ENCODE peak calls at places on chromosome 17, in nine cellular contexts. F is A549, G is esophagus squamous epithelium, X is IMR-90, T is prostate gland, N is heart left ventricle, M is tibial nerve, E is testis, I is HCT116. U is an unnamed sample. For H3K4me1, the result is how much of the 10 kb centered on the place peaks cover.

GRCh38 chr17:64147110-64148016 is 17.4 kb upstream of the ERN1 start:
- DNase-seq in T (no peak), E (no peak), X (no peak), G (no peak), I (no peak), F (peak), N (no peak), M (no peak), U (no peak)

GRCh38 chr17:40648326-40648968 is 829 bp upstream of the SMARCE1 start:
- DNase-seq in G (no peak), T (peak), E (peak), M (no peak), F (no peak), I (no peak), X (peak), N (no peak), U (no peak)

GRCh38 chr17:50653738-50654137 is 19.1 kb downstream of the ABCC3 start:
- DNase-seq in T (no peak), I (no peak), G (no peak), F (peak), M (no peak), X (no peak), N (no peak), E (no peak), U (no peak)

GRCh38 chr17:19000531-19001011 is 4.0 kb downstream of the FAM83G start:
- DNase-seq in M (no peak), E (no peak), T (no peak), N (no peak), I (no peak), X (peak), F (peak), G (no peak), U (no peak)

GRCh38 chr17:58728831-58729230 is 26.8 kb upstream of the PPM1E start:
- DNase-seq in M (no peak), T (no peak), E (no peak), N (no peak), G (no peak), X (peak), I (no peak), F (no peak), U (no peak)

GRCh38 chr17:49197346-49197998 is 12.9 kb downstream of the GNGT2 start:
- DNase-seq in E (no peak), T (no peak), I (no peak), N (no peak), X (no peak), M (no peak), G (no peak), F (peak), U (no peak)

GRCh38 chr17:56023851-56024250 is 129.4 kb upstream of the ANKFN1 start:
- DNase-seq in E (no peak), N (no peak), M (no peak), X (no peak), F (no peak), T (no peak), I (no peak), G (no peak), U (no peak)

GRCh38 chr17:55304171-55304859 is 39.6 kb downstream of the HLF start:
- DNase-seq in E (no peak), G (no peak), T (no peak), N (no peak), F (no peak), X (no peak), M (no peak), I (no peak), U (no peak)

GRCh38 chr17:39598635-39599005 is 9.1 kb downstream of the NEUROD2 start:
- DNase-seq in N (no peak), T (no peak), E (no peak), I (no peak), F (no peak), M (no peak), X (no peak), G (no peak), U (no peak)

GRCh38 chr17:10337976-10338375 is 34.8 kb downstream of the MYH13 start:
- DNase-seq in E (no peak), M (no peak), I (no peak), X (peak), T (no peak), G (no peak), N (no peak), F (no peak), U (no peak)

GRCh38 chr17:29617481-29618271 is 5.0 kb downstream of the CORO6 start:
- DNase-seq in E (peak), M (peak), I (peak), F (peak), N (peak), X (peak), G (no peak), T (peak), U (peak)

GRCh38 chr17:68519911-68520310 is 7.7 kb downstream of the PRKAR1A start:
- DNase-seq in N (peak), E (no peak), F (no peak), I (no peak), M (no peak), T (no peak), G (no peak), X (no peak), U (peak)

GRCh38 chr17:50090971-50091950 is 3.9 kb upstream of the PDK2 start:
- DNase-seq in N (no peak), E (no peak), F (no peak), I (no peak), M (no peak), G (no peak), X (no peak), T (no peak), U (no peak)

GRCh38 chr17:2050246-2050866 is 4.5 kb upstream of the HIC1 start:
- DNase-seq in F (peak), X (peak), T (peak), I (peak), N (peak), M (no peak), G (no peak), E (peak), U (peak)

GRCh38 chr17:82435601-82436583 is 14.7 kb downstream of the CYBC1 start:
- DNase-seq in G (no peak), M (no peak), E (no peak), T (no peak), X (no peak), F (no peak), N (no peak), I (no peak), U (no peak)

GRCh38 chr17:78999056-78999768 is 10.4 kb downstream of the CANT1 start:
- DNase-seq in E (peak), F (no peak), G (no peak), N (peak), T (no peak), I (no peak), M (no peak), X (no peak), U (peak)

GRCh38 chr17:19021622-19022083 is 17.1 kb upstream of the FAM83G start:
- DNase-seq in G (no peak), E (peak), F (no peak), N (peak), T (no peak), X (no peak), M (no peak), I (no peak), U (no peak)

GRCh38 chr17:65154770-65155589 is 17.8 kb downstream of the RGS9 start:
- DNase-seq in M (no peak), N (no peak), G (no peak), T (no peak), E (no peak), X (peak), I (no peak), F (peak), U (no peak)

GRCh38 chr17:72600934-72601333 is 480.1 kb downstream of the SOX9 start:
- DNase-seq in T (no peak), M (no peak), X (peak), I (no peak), G (no peak), N (no peak), E (no peak), F (peak), U (no peak)

GRCh38 chr17:36859003-36859300 is 78.3 kb upstream of the LHX1 start:
- DNase-seq in N (no peak), X (no peak), G (no peak), T (no peak), F (no peak), M (no peak), E (no peak), I (no peak), U (no peak)

GRCh38 chr17:59763861-59764260 is 56.4 kb downstream of the VMP1 start:
- DNase-seq in X (peak), E (no peak), I (no peak), F (peak), M (no peak), G (no peak), T (no peak), N (no peak), U (no peak)

GRCh38 chr17:77286391-77286640 is 145.5 kb downstream of the SEC14L1 start:
- DNase-seq in F (no peak), M (no peak), N (no peak), T (no peak), E (no peak), I (no peak), X (no peak), G (no peak), U (no peak)

GRCh38 chr17:77287432-77288068 is 146.8 kb downstream of the SEC14L1 start:
- DNase-seq in X (peak), G (no peak), I (peak), M (no peak), N (peak), T (peak), E (no peak), F (peak), U (peak)

GRCh38 chr17:77286641-77287431 is 146.1 kb downstream of the SEC14L1 start:
- DNase-seq in X (peak), I (peak), G (no peak), N (peak), T (peak), M (no peak), F (peak), E (no peak), U (peak)

GRCh38 chr17:77284023-77284617 is 143.4 kb downstream of the SEC14L1 start:
- DNase-seq in F (no peak), X (no peak), E (no peak), N (no peak), G (no peak), T (no peak), I (no peak), M (no peak), U (no peak)

GRCh38 chr17:77285594-77286390 is 145.0 kb downstream of the SEC14L1 start:
- DNase-seq in N (peak), F (peak), G (no peak), I (no peak), X (peak), E (no peak), T (peak), M (no peak), U (peak)
- H3K27ac ChIP-seq in N (peak), F (peak), G (peak), I (peak), X (peak), E (no peak), T (peak), M (peak), U (peak)

GRCh38 chr17:57462007-57462579 is 205.8 kb downstream of the MSI2 start:
- DNase-seq in G (no peak), M (no peak), F (no peak), E (no peak), I (no peak), T (no peak), N (no peak), X (no peak), U (no peak)
- H3K4me1 ChIP-seq in G (under half), M (under half), F (half or more), E (under half), I (under half), T (under half), N (under half), X (under half), U (half or more)

DNA sequence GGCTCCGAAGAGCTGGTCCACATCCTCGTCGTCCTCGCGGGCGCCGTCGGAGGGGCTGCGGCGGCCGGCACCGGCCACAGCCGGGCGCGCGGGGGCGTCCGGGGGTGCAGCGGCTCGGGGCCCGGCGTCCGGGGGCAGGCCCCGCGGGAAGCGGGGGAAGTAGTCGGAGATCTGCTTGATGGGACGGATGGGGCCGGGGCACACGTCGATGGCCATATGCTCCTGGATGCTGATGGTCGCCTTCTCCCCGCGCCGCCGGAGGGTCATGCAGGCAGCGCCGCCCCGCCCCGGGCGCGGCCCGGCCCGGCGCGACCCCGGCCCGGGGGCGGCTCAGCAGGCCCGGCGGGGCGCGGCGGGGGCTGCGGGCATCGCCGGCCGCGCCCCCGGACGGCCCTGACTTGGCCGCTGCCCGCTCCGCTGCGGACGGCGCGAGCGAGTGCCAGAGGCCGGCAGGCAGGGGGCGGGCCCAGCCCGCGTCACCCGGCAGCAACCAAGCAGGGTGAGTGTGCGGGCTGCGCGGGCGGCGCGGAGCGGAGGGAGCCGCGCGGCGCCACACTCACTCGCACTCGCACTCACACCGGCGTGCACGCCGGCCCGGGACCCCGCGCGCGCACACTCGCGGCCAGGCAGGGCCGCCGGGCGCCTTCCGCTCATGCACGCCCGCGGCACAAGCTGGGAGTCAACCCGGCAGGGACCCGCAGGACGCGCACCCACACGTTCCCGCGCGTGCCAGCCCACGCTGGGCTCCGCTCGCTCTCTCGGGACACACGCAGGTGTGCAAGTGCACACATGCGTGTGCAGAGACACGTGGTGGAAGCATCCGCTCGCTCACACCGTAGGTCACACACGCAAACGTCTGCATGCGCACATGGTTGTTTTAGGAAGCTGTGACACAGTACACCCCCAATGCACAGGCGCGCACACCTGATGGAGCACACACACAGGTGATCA is at the start of gene DOC2B:
- DNase-seq in I (peak), F (no peak), N (peak), M (no peak), T (peak), X (peak), E (peak), G (no peak), U (no peak)
- TF ChIP-seq POLR2A in I (no peak), F (peak), N (no peak), M (no peak), T (no peak), X (no peak), E (no peak), G (no peak), U (peak)

GRCh38 chr17:45228985-45229517 is 7.4 kb downstream of the FMNL1 start:
- DNase-seq in X (peak), M (peak), G (no peak), F (peak), N (peak), T (no peak), I (no peak), E (peak), U (peak)
- H3K27ac ChIP-seq in X (peak), M (peak), G (peak), F (peak), N (peak), T (peak), I (peak), E (peak), U (peak)

GRCh38 chr17:57619061-57619937 is 125.8 kb downstream of the CCDC182 start:
- DNase-seq in N (peak), E (no peak), X (peak), M (no peak), F (no peak), G (no peak), I (no peak), T (no peak), U (no peak)

GRCh38 chr17:57615836-57616235 is 129.3 kb downstream of the CCDC182 start:
- DNase-seq in M (no peak), X (no peak), F (no peak), G (no peak), E (no peak), T (no peak), I (no peak), N (no peak), U (no peak)

GRCh38 chr17:57612202-57613071 is 132.7 kb downstream of the CCDC182 start:
- DNase-seq in X (no peak), T (no peak), G (no peak), N (no peak), M (no peak), I (no peak), E (no peak), F (no peak), U (no peak)

GRCh38 chr17:57617218-57617617 is 127.9 kb downstream of the CCDC182 start:
- DNase-seq in T (no peak), F (no peak), M (no peak), G (no peak), I (no peak), N (no peak), E (no peak), X (no peak), U (no peak)

GRCh38 chr17:57614742-57615141 is 130.4 kb downstream of the CCDC182 start:
- DNase-seq in M (no peak), N (no peak), T (no peak), E (no peak), X (no peak), G (no peak), I (no peak), F (no peak), U (no peak)
- H3K4me1 ChIP-seq in M (under half), N (under half), T (under half), E (under half), X (under half), G (under half), I (under half), F (under half), U (under half)

GRCh38 chr17:42246515-42246914 is 29.7 kb downstream of the STAT5B start:
- DNase-seq in I (no peak), E (peak), X (peak), T (no peak), G (no peak), F (no peak), M (no peak), N (no peak), U (no peak)
- TF ChIP-seq POLR2A in I (no peak), E (no peak), X (no peak), T (no peak), G (no peak), F (no peak), M (no peak), N (no peak), U (no peak)

DNA sequence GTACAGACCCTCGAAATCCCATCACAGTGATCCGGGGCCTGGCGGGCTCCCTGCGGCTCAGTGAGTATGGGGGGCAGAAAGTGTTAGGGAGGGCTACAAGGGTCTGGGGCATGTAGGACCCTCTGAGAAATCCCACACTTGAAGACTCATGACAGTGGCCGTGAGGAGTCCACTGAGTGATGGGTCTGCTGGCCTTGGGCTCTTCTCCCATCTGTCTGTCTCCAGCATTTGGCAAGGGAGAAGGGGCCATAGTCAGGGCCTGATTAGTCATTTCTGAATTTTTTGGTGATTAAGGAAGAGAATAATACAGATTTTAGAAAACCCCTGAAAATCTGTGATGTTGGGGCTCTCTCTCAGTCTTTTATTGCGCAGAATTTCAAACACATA is 4.8 kb upstream of the TMEM88 start:
- DNase-seq in T (no peak), E (no peak), M (no peak), G (no peak), X (no peak), I (no peak), N (no peak), F (no peak), U (no peak)
- H3K27ac ChIP-seq in T (no peak), E (no peak), M (no peak), G (no peak), X (no peak), I (peak), N (no peak), F (no peak), U (no peak)

GRCh38 chr17:17836250-17836817 is 452 bp downstream of the SREBF1 start:
- DNase-seq in X (peak), N (peak), M (peak), T (peak), I (peak), E (peak), F (peak), G (peak), U (peak)
- H3K4me1 ChIP-seq in X (under half), N (half or more), M (half or more), T (under half), I (half or more), E (half or more), F (half or more), G (half or more), U (half or more)

GRCh38 chr17:27993723-27994310 is 48.7 kb upstream of the NLK start:
- DNase-seq in T (no peak), G (no peak), I (no peak), M (no peak), F (no peak), X (no peak), E (no peak), N (no peak), U (no peak)

GRCh38 chr17:27991594-27991993 is 50.9 kb upstream of the NLK start:
- DNase-seq in I (no peak), E (no peak), G (no peak), X (no peak), N (no peak), F (no peak), M (no peak), T (no peak), U (no peak)

GRCh38 chr17:27990979-27991378 is 51.5 kb upstream of the NLK start:
- DNase-seq in T (no peak), I (no peak), M (no peak), G (no peak), F (no peak), N (no peak), X (no peak), E (no peak), U (no peak)

GRCh38 chr17:27994586-27994985 is 47.9 kb upstream of the NLK start:
- DNase-seq in N (no peak), G (no peak), I (no peak), F (no peak), M (no peak), E (no peak), T (no peak), X (no peak), U (no peak)

DNA sequence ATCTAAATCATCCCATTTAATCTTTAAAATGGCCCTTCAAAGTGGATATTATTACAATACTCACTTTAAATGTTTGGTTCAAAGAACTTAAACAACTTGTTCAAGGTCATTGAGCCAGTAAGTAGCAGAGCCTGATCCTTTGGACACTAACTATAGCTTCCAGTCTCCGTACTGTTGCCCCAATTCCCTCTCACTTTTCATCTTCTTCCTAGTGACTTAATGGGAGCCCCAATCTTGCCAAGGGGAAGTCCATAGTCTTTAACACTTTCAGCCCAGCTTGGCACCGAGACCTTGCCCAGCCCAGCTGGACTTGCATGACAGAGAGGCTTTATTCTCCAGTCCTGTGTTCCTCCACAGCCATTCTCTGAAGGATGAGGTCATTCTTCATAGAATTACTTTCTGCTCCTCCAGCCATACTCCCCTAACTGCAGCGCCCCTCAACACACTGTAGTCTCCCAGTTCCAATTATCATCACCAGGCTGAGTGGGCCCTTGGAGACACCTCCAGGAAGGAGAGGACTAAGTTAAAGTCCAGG is 49.2 kb upstream of the NLK start:
- DNase-seq in N (no peak), F (no peak), E (no peak), M (no peak), G (no peak), X (no peak), T (no peak), I (no peak), U (no peak)
- TF ChIP-seq POLR2A in N (no peak), F (no peak), E (no peak), M (no peak), G (no peak), X (no peak), T (no peak), I (no peak), U (no peak)

U was measured in gastrocnemius medialis.